ENCODE peak calls at places on chromosomes 7 and 10, in six cellular contexts. K is NCI-H510A treated with DMSO at 0.1 percent for 48 hours; P is foreskin fibroblast; A is RCC 7860; Z is stimulated activated CD4-positive, alpha-beta T cell treated with anti-CD3 and anti-CD28 coated beads, Interleukin-1b, Interleukin-23, amount 100 ng/mL, for 24 hours; I is activated naive CD4-positive, alpha-beta T cell. M is an unnamed sample.

GRCh38 chr10:102542800-102543418 is 39.1 kb downstream of the SUFU start:
- DNase-seq in A (no peak), Z (no peak), K (no peak), I (no peak), P (peak; percentile 20), M (no peak)

GRCh38 chr7:155296788-155297516 is 726 bp upstream of the INSIG1 start:
- DNase-seq in A (peak; percentile 89), Z (peak; percentile 35), P (peak; percentile 94), I (peak; percentile 58), K (peak; percentile 15), M (peak; percentile 39)

GRCh38 chr10:123284022-123284421 is 129.8 kb downstream of the BUB3 start:
- DNase-seq in P (no peak), I (no peak), Z (no peak), K (no peak), A (no peak), M (no peak)

GRCh38 chr7:37495574-37496184 is 47.0 kb upstream of the ELMO1 start:
- DNase-seq in I (no peak), K (no peak), A (no peak), Z (no peak), P (peak; percentile 17), M (no peak)

GRCh38 chr10:104300736-104301292 is 31.8 kb downstream of the GSTO2 start:
- DNase-seq in A (peak; percentile 95), P (peak; percentile 99), K (peak; percentile 94), Z (no peak), I (no peak), M (peak; percentile 47)

GRCh38 chr7:1951600-1951999 is 281.1 kb downstream of the MAD1L1 start:
- DNase-seq in I (no peak), Z (no peak), P (no peak), K (no peak), A (no peak), M (no peak)

GRCh38 chr7:44639701-44640321 is 33.4 kb downstream of the OGDH start:
- DNase-seq in K (peak; percentile 51), P (peak; percentile 74), I (no peak), A (peak; percentile 85), Z (no peak), M (no peak)

GRCh38 chr10:77787440-77787839 is 139.1 kb downstream of the DLG5 start:
- DNase-seq in K (no peak), P (no peak), A (no peak), I (no peak), Z (no peak), M (no peak)

GRCh38 chr7:158133515-158134271 is 453.9 kb downstream of the PTPRN2 start:
- DNase-seq in A (no peak), Z (no peak), P (no peak), K (no peak), I (no peak), M (no peak)

GRCh38 chr7:121151663-121152344 is 163.3 kb downstream of the CPED1 start:
- DNase-seq in I (no peak), Z (no peak), P (peak; percentile 5), K (no peak), A (no peak), M (no peak)

GRCh38 chr7:93921607-93922446 is at the start of gene GNG11:
- DNase-seq in P (peak; percentile 89), Z (no peak), A (peak; percentile 80), K (no peak), I (peak; percentile 1), M (peak; percentile 50)

GRCh38 chr10:73948947-73949633 is 38.2 kb downstream of the PLAU start:
- DNase-seq in A (no peak), K (no peak), I (no peak), P (no peak), Z (no peak), M (no peak)

GRCh38 chr10:132523561-132524442 is 13.8 kb upstream of the INPP5A start:
- DNase-seq in I (no peak), K (no peak), Z (no peak), A (no peak), P (no peak), M (no peak)

GRCh38 chr10:119001717-119002500 is 27.6 kb upstream of the NANOS1 start:
- DNase-seq in K (no peak), P (no peak), A (no peak), I (no peak), Z (no peak), M (no peak)

GRCh38 chr7:132345030-132345429 is 231.2 kb downstream of the PLXNA4 start:
- DNase-seq in K (no peak), I (no peak), P (no peak), Z (no peak), A (no peak), M (no peak)

GRCh38 chr10:83701799-83702198 is 437.5 kb upstream of the GHITM start:
- DNase-seq in I (no peak), Z (no peak), A (no peak), P (no peak), K (no peak), M (no peak)

GRCh38 chr10:115417585-115418265 is 324.6 kb downstream of the ATRNL1 start:
- DNase-seq in K (peak; percentile 18), Z (no peak), A (peak; percentile 49), I (no peak), P (peak; percentile 79), M (no peak)

GRCh38 chr10:69451784-69452251 is 553 bp downstream of the TSPAN15 start:
- DNase-seq in A (no peak), I (no peak), K (peak; percentile 53), P (peak; percentile 14), Z (no peak), M (no peak)

GRCh38 chr10:64385355-64385754 is 864.2 kb downstream of the REEP3 start:
- DNase-seq in I (no peak), P (no peak), K (no peak), Z (no peak), A (no peak), M (no peak)

GRCh38 chr7:132581431-132581830 is 5.2 kb upstream of the PLXNA4 start:
- DNase-seq in I (no peak), A (no peak), Z (no peak), K (no peak), P (no peak), M (no peak)

GRCh38 chr10:119546009-119546408 is 3.5 kb upstream of the RGS10 start:
- DNase-seq in I (no peak), K (no peak), Z (no peak), P (peak; percentile 57), A (no peak), M (no peak)

GRCh38 chr10:119658274-119658673 is 7.1 kb downstream of the BAG3 start:
- DNase-seq in Z (no peak), I (no peak), A (peak; percentile 85), K (peak; percentile 68), P (peak; percentile 97), M (no peak)

GRCh38 chr10:32943854-32944661 is 14.0 kb downstream of the ITGB1 start:
- DNase-seq in P (no peak), I (no peak), A (peak; percentile 86), K (peak; percentile 20), Z (no peak), M (no peak)

GRCh38 chr7:155769701-155770100 is 42.6 kb downstream of the SHH start:
- DNase-seq in K (no peak), A (no peak), Z (no peak), P (peak; percentile 79), I (no peak), M (no peak)

M was measured in amygdala.